ENCODE peak calls at places on chromosome 13, in seven cellular contexts. One of them, this sample, is unnamed.

GRCh38 chr13:47188802-47189201 is 291.9 kb upstream of the HTR2A start:
- DNase-seq in astrocyte of the cerebellum: no peak
- DNase-seq in fibroblast of mammary gland: peak
- DNase-seq in tibial artery: no peak
- DNase-seq in astrocyte: peak
- DNase-seq in left ventricle myocardium inferior: no peak
- DNase-seq in mucosa of descending colon: no peak
- DNase-seq in this sample: no peak

GRCh38 chr13:110194456-110194855 is 112.5 kb downstream of the COL4A1 start:
- DNase-seq in astrocyte of the cerebellum: no peak
- DNase-seq in fibroblast of mammary gland: no peak
- DNase-seq in tibial artery: no peak
- DNase-seq in astrocyte: no peak
- DNase-seq in left ventricle myocardium inferior: no peak
- DNase-seq in mucosa of descending colon: no peak
- DNase-seq in this sample: no peak

GRCh38 chr13:78187781-78188180 is 269.1 kb upstream of the EDNRB start:
- DNase-seq in astrocyte of the cerebellum: no peak
- DNase-seq in fibroblast of mammary gland: no peak
- DNase-seq in tibial artery: no peak
- DNase-seq in astrocyte: no peak
- DNase-seq in left ventricle myocardium inferior: no peak
- DNase-seq in mucosa of descending colon: no peak
- DNase-seq in this sample: no peak

GRCh38 chr13:101751488-101751887 is 299.0 kb downstream of the ITGBL1 start:
- DNase-seq in astrocyte of the cerebellum: peak
- DNase-seq in fibroblast of mammary gland: peak
- DNase-seq in tibial artery: no peak
- DNase-seq in astrocyte: peak
- DNase-seq in left ventricle myocardium inferior: no peak
- DNase-seq in mucosa of descending colon: no peak
- DNase-seq in this sample: peak

GRCh38 chr13:44365899-44366298 is 7.7 kb upstream of the SERP2 start:
- DNase-seq in astrocyte of the cerebellum: no peak
- DNase-seq in fibroblast of mammary gland: no peak
- DNase-seq in tibial artery: no peak
- DNase-seq in astrocyte: no peak
- DNase-seq in left ventricle myocardium inferior: no peak
- DNase-seq in mucosa of descending colon: no peak
- DNase-seq in this sample: no peak

GRCh38 chr13:75481176-75482069 is 546 bp downstream of the TBC1D4 start:
- DNase-seq in astrocyte of the cerebellum: no peak
- DNase-seq in fibroblast of mammary gland: no peak
- DNase-seq in tibial artery: peak
- DNase-seq in astrocyte: no peak
- DNase-seq in left ventricle myocardium inferior: peak
- DNase-seq in mucosa of descending colon: peak
- DNase-seq in this sample: peak

GRCh38 chr13:72255908-72256307 is 388.9 kb upstream of the DACH1 start:
- DNase-seq in astrocyte of the cerebellum: peak
- DNase-seq in fibroblast of mammary gland: peak
- DNase-seq in tibial artery: no peak
- DNase-seq in astrocyte: peak
- DNase-seq in left ventricle myocardium inferior: no peak
- DNase-seq in mucosa of descending colon: peak
- DNase-seq in this sample: peak

GRCh38 chr13:44710576-44710975 is 134.4 kb upstream of the TSC22D1 start:
- DNase-seq in astrocyte of the cerebellum: peak
- DNase-seq in fibroblast of mammary gland: peak
- DNase-seq in tibial artery: no peak
- DNase-seq in astrocyte: peak
- DNase-seq in left ventricle myocardium inferior: no peak
- DNase-seq in mucosa of descending colon: no peak
- DNase-seq in this sample: no peak

GRCh38 chr13:98576963-98577822 is at the start of gene STK24:
- DNase-seq in astrocyte of the cerebellum: peak
- DNase-seq in fibroblast of mammary gland: peak
- DNase-seq in tibial artery: peak
- DNase-seq in astrocyte: peak
- DNase-seq in left ventricle myocardium inferior: peak
- DNase-seq in mucosa of descending colon: peak
- DNase-seq in this sample: peak

GRCh38 chr13:98998831-98999634 is 21.2 kb upstream of the DOCK9 start:
- DNase-seq in astrocyte of the cerebellum: no peak
- DNase-seq in fibroblast of mammary gland: peak
- DNase-seq in tibial artery: no peak
- DNase-seq in astrocyte: peak
- DNase-seq in left ventricle myocardium inferior: no peak
- DNase-seq in mucosa of descending colon: no peak
- DNase-seq in this sample: no peak

GRCh38 chr13:110392510-110393233 is 85.6 kb downstream of the COL4A2 start:
- DNase-seq in astrocyte of the cerebellum: no peak
- DNase-seq in fibroblast of mammary gland: peak
- DNase-seq in tibial artery: no peak
- DNase-seq in astrocyte: peak
- DNase-seq in left ventricle myocardium inferior: no peak
- DNase-seq in mucosa of descending colon: no peak
- DNase-seq in this sample: no peak

GRCh38 chr13:101535192-101535746 is 82.8 kb downstream of the ITGBL1 start:
- DNase-seq in astrocyte of the cerebellum: no peak
- DNase-seq in fibroblast of mammary gland: peak
- DNase-seq in tibial artery: no peak
- DNase-seq in astrocyte: no peak
- DNase-seq in left ventricle myocardium inferior: no peak
- DNase-seq in mucosa of descending colon: no peak
- DNase-seq in this sample: no peak

GRCh38 chr13:80199585-80200292 is 141.2 kb downstream of the SPRY2 start:
- DNase-seq in astrocyte of the cerebellum: no peak
- DNase-seq in fibroblast of mammary gland: no peak
- DNase-seq in tibial artery: no peak
- DNase-seq in astrocyte: no peak
- DNase-seq in left ventricle myocardium inferior: no peak
- DNase-seq in mucosa of descending colon: no peak
- DNase-seq in this sample: no peak

GRCh38 chr13:112510002-112510780 is 77.8 kb downstream of the TUBGCP3 start:
- DNase-seq in astrocyte of the cerebellum: peak
- DNase-seq in fibroblast of mammary gland: peak
- DNase-seq in tibial artery: no peak
- DNase-seq in astrocyte: peak
- DNase-seq in left ventricle myocardium inferior: no peak
- DNase-seq in mucosa of descending colon: no peak
- DNase-seq in this sample: peak

GRCh38 chr13:44404261-44405139 is 30.9 kb downstream of the SERP2 start:
- DNase-seq in astrocyte of the cerebellum: no peak
- DNase-seq in fibroblast of mammary gland: no peak
- DNase-seq in tibial artery: no peak
- DNase-seq in astrocyte: no peak
- DNase-seq in left ventricle myocardium inferior: no peak
- DNase-seq in mucosa of descending colon: peak
- DNase-seq in this sample: no peak

GRCh38 chr13:110015253-110015652 is 228.9 kb upstream of the IRS2 start:
- DNase-seq in astrocyte of the cerebellum: no peak
- DNase-seq in fibroblast of mammary gland: peak
- DNase-seq in tibial artery: no peak
- DNase-seq in astrocyte: peak
- DNase-seq in left ventricle myocardium inferior: peak
- DNase-seq in mucosa of descending colon: no peak
- DNase-seq in this sample: no peak

GRCh38 chr13:106533940-106534843 is 1.3 kb downstream of the EFNB2 start:
- DNase-seq in astrocyte of the cerebellum: no peak
- DNase-seq in fibroblast of mammary gland: peak
- DNase-seq in tibial artery: peak
- DNase-seq in astrocyte: peak
- DNase-seq in left ventricle myocardium inferior: peak
- DNase-seq in mucosa of descending colon: peak
- DNase-seq in this sample: peak

GRCh38 chr13:112887557-112887991 is 81.4 kb upstream of the MCF2L start:
- DNase-seq in astrocyte of the cerebellum: no peak
- DNase-seq in fibroblast of mammary gland: no peak
- DNase-seq in tibial artery: no peak
- DNase-seq in astrocyte: no peak
- DNase-seq in left ventricle myocardium inferior: no peak
- DNase-seq in mucosa of descending colon: peak
- DNase-seq in this sample: no peak

GRCh38 chr13:80161896-80162295 is 179.0 kb downstream of the SPRY2 start:
- DNase-seq in astrocyte of the cerebellum: no peak
- DNase-seq in fibroblast of mammary gland: no peak
- DNase-seq in tibial artery: no peak
- DNase-seq in astrocyte: no peak
- DNase-seq in left ventricle myocardium inferior: no peak
- DNase-seq in mucosa of descending colon: no peak
- DNase-seq in this sample: no peak

GRCh38 chr13:107534548-107534947 is 680.8 kb downstream of the LIG4 start:
- DNase-seq in astrocyte of the cerebellum: no peak
- DNase-seq in fibroblast of mammary gland: no peak
- DNase-seq in tibial artery: no peak
- DNase-seq in astrocyte: peak
- DNase-seq in left ventricle myocardium inferior: no peak
- DNase-seq in mucosa of descending colon: no peak
- DNase-seq in this sample: no peak

DNA sequence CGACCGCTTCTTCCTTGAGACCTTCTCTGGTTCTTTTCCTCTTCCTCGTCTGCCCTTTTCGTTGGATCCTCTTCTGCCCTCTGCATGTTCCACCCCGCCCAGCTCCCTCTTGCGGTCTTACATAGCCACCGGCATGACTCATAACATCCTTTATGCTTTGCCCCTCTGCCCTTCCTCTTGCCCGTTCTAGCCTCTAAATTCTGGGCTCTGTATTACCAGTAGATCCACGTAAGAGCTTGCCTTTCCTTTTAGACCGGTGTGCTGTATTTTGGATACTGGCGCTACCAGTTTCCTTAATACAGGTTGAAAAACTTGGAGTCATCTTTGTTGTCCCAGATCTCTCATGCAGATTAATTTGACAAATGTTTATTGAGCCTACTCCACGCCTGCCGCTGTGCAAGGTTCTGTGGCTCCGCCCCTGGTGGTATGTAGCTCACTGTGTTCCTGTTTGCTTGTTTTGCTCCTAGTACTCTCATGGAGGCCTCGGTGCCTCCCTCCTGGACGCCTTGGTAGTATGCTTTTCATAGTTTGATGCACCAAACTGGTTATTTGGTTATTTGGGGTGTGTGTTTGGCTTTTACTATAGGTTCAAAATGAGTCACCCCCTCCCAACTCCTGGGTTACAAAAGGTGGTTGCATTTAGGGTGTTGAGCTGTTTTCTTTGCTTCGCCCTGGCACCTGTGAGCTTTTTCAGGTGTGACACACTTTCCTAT is 1.7 kb downstream of the GTF3A start:
- DNase-seq in astrocyte of the cerebellum: peak
- DNase-seq in fibroblast of mammary gland: peak
- DNase-seq in tibial artery: peak
- DNase-seq in astrocyte: peak
- DNase-seq in left ventricle myocardium inferior: peak
- DNase-seq in mucosa of descending colon: peak
- DNase-seq in this sample: peak
- TF ChIP-seq CTCF in astrocyte of the cerebellum: peak
- TF ChIP-seq CTCF in fibroblast of mammary gland: peak
- TF ChIP-seq CTCF in tibial artery: peak
- TF ChIP-seq CTCF in astrocyte: peak
- TF ChIP-seq CTCF in left ventricle myocardium inferior: peak
- TF ChIP-seq CTCF in mucosa of descending colon: no peak
- TF ChIP-seq CTCF in this sample: peak

GRCh38 chr13:94711561-94712286 is 621 bp downstream of the SOX21 start:
- DNase-seq in astrocyte of the cerebellum: no peak
- DNase-seq in fibroblast of mammary gland: peak
- DNase-seq in tibial artery: peak
- DNase-seq in astrocyte: peak
- DNase-seq in left ventricle myocardium inferior: no peak
- DNase-seq in mucosa of descending colon: peak
- DNase-seq in this sample: peak
- H3K4me3 ChIP-seq in astrocyte of the cerebellum: peak
- H3K4me3 ChIP-seq in fibroblast of mammary gland: no peak
- H3K4me3 ChIP-seq in tibial artery: peak
- H3K4me3 ChIP-seq in astrocyte: no peak
- H3K4me3 ChIP-seq in left ventricle myocardium inferior: peak
- H3K4me3 ChIP-seq in mucosa of descending colon: no peak
- H3K4me3 ChIP-seq in this sample: peak

GRCh38 chr13:33692531-33692930 is 125.4 kb upstream of the RFC3 start:
- DNase-seq in astrocyte of the cerebellum: no peak
- DNase-seq in fibroblast of mammary gland: no peak
- DNase-seq in tibial artery: no peak
- DNase-seq in astrocyte: no peak
- DNase-seq in left ventricle myocardium inferior: no peak
- DNase-seq in mucosa of descending colon: no peak
- DNase-seq in this sample: no peak
- TF ChIP-seq CTCF in astrocyte of the cerebellum: no peak
- TF ChIP-seq CTCF in fibroblast of mammary gland: no peak
- TF ChIP-seq CTCF in tibial artery: no peak
- TF ChIP-seq CTCF in astrocyte: no peak
- TF ChIP-seq CTCF in left ventricle myocardium inferior: no peak
- TF ChIP-seq CTCF in mucosa of descending colon: no peak
- TF ChIP-seq CTCF in this sample: no peak

DNA sequence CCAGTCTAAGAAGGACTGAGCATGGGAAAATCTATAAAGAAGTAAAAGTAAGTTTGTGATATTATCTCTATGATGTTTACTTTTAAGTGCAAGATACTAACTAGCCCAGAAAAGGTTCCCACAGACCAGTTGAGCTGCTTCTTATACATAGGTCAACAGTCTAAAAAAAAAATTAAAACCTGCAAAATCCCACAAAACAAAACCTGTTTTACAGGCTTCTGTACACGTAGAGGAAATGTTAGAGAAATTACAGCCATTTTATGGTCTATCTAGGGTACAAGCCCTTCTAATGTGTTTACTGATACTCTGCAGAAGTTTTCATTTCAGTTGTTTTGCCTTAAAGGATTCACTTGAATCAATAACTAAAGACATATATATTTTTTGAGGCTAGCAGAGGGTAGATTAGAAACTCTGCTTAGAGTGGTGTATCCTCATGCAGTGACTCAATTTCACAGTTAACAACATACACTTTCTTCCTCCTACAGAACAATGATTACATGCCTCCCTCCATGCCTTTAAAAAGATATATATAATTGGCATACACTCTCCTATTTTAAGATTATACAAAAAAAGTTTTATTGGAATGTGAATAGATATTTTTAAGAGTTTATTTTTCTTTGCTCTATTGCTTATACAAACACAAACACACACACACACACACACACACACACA is 43.9 kb downstream of the CAB39L start:
- DNase-seq in astrocyte of the cerebellum: no peak
- DNase-seq in fibroblast of mammary gland: no peak
- DNase-seq in tibial artery: no peak
- DNase-seq in astrocyte: no peak
- DNase-seq in left ventricle myocardium inferior: no peak
- DNase-seq in mucosa of descending colon: no peak
- DNase-seq in this sample: no peak
- H3K4me3 ChIP-seq in astrocyte of the cerebellum: no peak
- H3K4me3 ChIP-seq in fibroblast of mammary gland: no peak
- H3K4me3 ChIP-seq in tibial artery: peak
- H3K4me3 ChIP-seq in astrocyte: no peak
- H3K4me3 ChIP-seq in left ventricle myocardium inferior: peak
- H3K4me3 ChIP-seq in mucosa of descending colon: no peak
- H3K4me3 ChIP-seq in this sample: no peak

This sample was measured in BE2C.